ENCODE peak calls at places on chromosome 5, in five cellular contexts. One of them, this sample, is unnamed.

GRCh38 chr5:101424530-101425175 is 521.6 kb upstream of the ST8SIA4 start:
- DNase-seq in HCT116: peak
- DNase-seq in H1: no peak
- DNase-seq in HepG2: no peak
- DNase-seq in GM12878: no peak
- DNase-seq in this sample: no peak

GRCh38 chr5:162768962-162769464 is 668.4 kb upstream of the CCNG1 start:
- DNase-seq in HCT116: no peak
- DNase-seq in H1: no peak
- DNase-seq in HepG2: no peak
- DNase-seq in GM12878: peak
- DNase-seq in this sample: no peak

GRCh38 chr5:61653802-61654580 is 321.9 kb downstream of the ZSWIM6 start:
- DNase-seq in HCT116: no peak
- DNase-seq in H1: no peak
- DNase-seq in HepG2: no peak
- DNase-seq in GM12878: no peak
- DNase-seq in this sample: no peak

GRCh38 chr5:174419523-174420132 is 304.8 kb upstream of the MSX2 start:
- DNase-seq in HCT116: peak
- DNase-seq in H1: peak
- DNase-seq in HepG2: peak
- DNase-seq in GM12878: peak
- DNase-seq in this sample: peak

GRCh38 chr5:96714951-96715451 is 52.8 kb downstream of the CAST start:
- DNase-seq in HCT116: peak
- DNase-seq in H1: no peak
- DNase-seq in HepG2: peak
- DNase-seq in GM12878: no peak
- DNase-seq in this sample: peak

GRCh38 chr5:133942589-133943474 is 25.6 kb downstream of the C5orf15 start:
- DNase-seq in HCT116: no peak
- DNase-seq in H1: peak
- DNase-seq in HepG2: no peak
- DNase-seq in GM12878: no peak
- DNase-seq in this sample: no peak

GRCh38 chr5:23884405-23884804 is 377.0 kb downstream of the PRDM9 start:
- DNase-seq in HCT116: no peak
- DNase-seq in H1: no peak
- DNase-seq in HepG2: no peak
- DNase-seq in GM12878: no peak
- DNase-seq in this sample: no peak

GRCh38 chr5:137800700-137801411 is 46.7 kb upstream of the HNRNPA0 start:
- DNase-seq in HCT116: no peak
- DNase-seq in H1: no peak
- DNase-seq in HepG2: peak
- DNase-seq in GM12878: no peak
- DNase-seq in this sample: no peak

GRCh38 chr5:122144236-122144635 is 14.9 kb downstream of the ZNF474 start:
- DNase-seq in HCT116: no peak
- DNase-seq in H1: no peak
- DNase-seq in HepG2: no peak
- DNase-seq in GM12878: no peak
- DNase-seq in this sample: no peak

DNA sequence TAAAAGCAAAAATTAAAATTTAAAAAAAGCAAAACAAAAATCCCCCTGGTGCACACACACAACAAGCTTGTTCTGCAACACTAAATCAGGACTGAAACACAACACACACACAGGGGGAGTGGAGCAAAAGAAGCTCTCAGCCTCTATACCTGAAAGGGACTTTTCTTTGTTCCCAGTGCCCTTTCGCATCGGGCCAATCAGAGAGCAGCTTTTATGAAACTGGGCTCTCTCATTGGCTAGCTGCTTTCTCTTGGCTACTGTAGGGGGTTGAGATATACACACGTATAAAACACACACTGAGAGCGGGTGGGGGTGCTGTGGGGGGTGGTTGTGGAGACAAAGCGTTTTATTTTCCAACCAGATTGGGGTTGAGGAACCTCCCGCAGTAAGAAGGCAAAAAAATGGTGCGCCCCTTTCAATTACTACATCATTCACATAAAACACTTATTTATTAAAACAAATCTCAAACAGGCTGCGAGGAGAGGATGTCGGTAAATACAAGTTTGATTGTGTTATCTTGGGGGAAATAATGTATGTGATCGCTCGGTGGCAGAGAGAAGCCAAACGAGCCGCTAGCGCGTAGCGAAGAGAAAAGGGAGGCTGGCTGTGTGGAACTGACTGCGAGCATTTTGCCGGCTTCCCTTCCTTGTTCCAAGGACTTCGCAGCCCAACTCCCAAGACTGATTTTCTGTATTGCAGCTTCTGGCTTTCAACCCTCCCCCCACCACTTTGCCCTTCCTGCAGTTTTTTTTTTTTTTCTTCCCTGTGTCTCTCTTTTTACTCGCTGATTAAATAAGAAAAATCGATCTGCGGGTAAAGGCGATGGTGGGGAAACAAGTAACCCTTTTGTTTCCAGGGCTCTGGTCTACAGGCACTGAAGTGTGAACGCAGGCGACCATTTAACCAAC is 2.5 kb upstream of the ZNF608 start:
- DNase-seq in HCT116: peak
- DNase-seq in H1: peak
- DNase-seq in HepG2: peak
- DNase-seq in GM12878: peak
- DNase-seq in this sample: peak
- TF ChIP-seq ATF3 in HCT116: no peak
- TF ChIP-seq ATF3 in H1: no peak
- TF ChIP-seq ATF3 in HepG2: no peak
- TF ChIP-seq ATF3 in GM12878: no peak
- TF ChIP-seq ATF3 in this sample: no peak

GRCh38 chr5:124738751-124739559 is 7.5 kb downstream of the ZNF608 start:
- DNase-seq in HCT116: no peak
- DNase-seq in H1: no peak
- DNase-seq in HepG2: no peak
- DNase-seq in GM12878: no peak
- DNase-seq in this sample: no peak
- TF ChIP-seq CTCF in HCT116: peak
- TF ChIP-seq CTCF in H1: no peak
- TF ChIP-seq CTCF in HepG2: no peak
- TF ChIP-seq CTCF in GM12878: no peak
- TF ChIP-seq CTCF in this sample: no peak

GRCh38 chr5:161399996-161400562 is 146.4 kb downstream of the GABRB2 start:
- DNase-seq in HCT116: no peak
- DNase-seq in H1: no peak
- DNase-seq in HepG2: no peak
- DNase-seq in GM12878: no peak
- DNase-seq in this sample: no peak
- TF ChIP-seq JUND in HCT116: no peak
- TF ChIP-seq JUND in H1: no peak
- TF ChIP-seq JUND in HepG2: no peak
- TF ChIP-seq JUND in GM12878: no peak
- TF ChIP-seq JUND in this sample: no peak

GRCh38 chr5:176889321-176890280 is 9.5 kb downstream of the HK3 start:
- DNase-seq in HCT116: no peak
- DNase-seq in H1: no peak
- DNase-seq in HepG2: no peak
- DNase-seq in GM12878: no peak
- DNase-seq in this sample: no peak

GRCh38 chr5:176886336-176887251 is 12.6 kb downstream of the HK3 start:
- DNase-seq in HCT116: no peak
- DNase-seq in H1: no peak
- DNase-seq in HepG2: no peak
- DNase-seq in GM12878: no peak
- DNase-seq in this sample: no peak

GRCh38 chr5:176888865-176889165 is 10.3 kb downstream of the HK3 start:
- DNase-seq in HCT116: no peak
- DNase-seq in H1: no peak
- DNase-seq in HepG2: no peak
- DNase-seq in GM12878: no peak
- DNase-seq in this sample: no peak

GRCh38 chr5:176888016-176888864 is 10.9 kb downstream of the HK3 start:
- DNase-seq in HCT116: no peak
- DNase-seq in H1: no peak
- DNase-seq in HepG2: no peak
- DNase-seq in GM12878: no peak
- DNase-seq in this sample: no peak

DNA sequence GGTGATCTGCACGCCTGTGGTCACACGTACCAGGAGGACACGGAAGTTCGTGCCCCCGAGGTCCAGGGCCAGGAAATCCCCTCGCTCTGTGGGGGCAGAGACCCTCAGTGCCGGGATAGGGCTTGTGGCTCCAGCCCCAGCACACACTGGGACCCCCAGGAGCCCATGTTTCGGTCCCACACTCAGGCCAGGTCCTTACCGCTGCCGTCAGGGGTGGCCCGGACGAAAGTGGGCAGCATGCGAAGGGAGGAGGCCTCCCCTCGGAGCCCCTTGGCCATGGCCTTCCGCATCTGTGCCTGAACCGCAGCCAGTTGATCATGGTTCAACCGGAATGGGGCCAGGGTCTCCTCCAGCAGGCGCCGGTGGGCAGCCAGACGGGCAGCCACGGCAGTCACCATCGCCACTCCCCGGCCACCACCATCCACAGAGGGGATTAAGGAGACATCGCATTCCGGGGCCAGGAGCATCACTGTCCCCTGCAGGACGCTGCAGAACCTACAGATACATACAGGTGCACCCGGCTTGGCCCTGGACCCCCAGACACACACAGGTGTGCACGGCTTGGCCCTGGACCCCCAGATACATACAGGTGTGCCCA is 11.8 kb downstream of the HK3 start:
- DNase-seq in HCT116: no peak
- DNase-seq in H1: no peak
- DNase-seq in HepG2: no peak
- DNase-seq in GM12878: no peak
- DNase-seq in this sample: no peak
- TF ChIP-seq ATF3 in HCT116: no peak
- TF ChIP-seq ATF3 in H1: no peak
- TF ChIP-seq ATF3 in HepG2: no peak
- TF ChIP-seq ATF3 in GM12878: no peak
- TF ChIP-seq ATF3 in this sample: no peak

GRCh38 chr5:127183332-127183731 is 107.3 kb upstream of the MEGF10 start:
- DNase-seq in HCT116: no peak
- DNase-seq in H1: no peak
- DNase-seq in HepG2: no peak
- DNase-seq in GM12878: no peak
- DNase-seq in this sample: no peak
- TF ChIP-seq CTCF in HCT116: no peak
- TF ChIP-seq CTCF in H1: no peak
- TF ChIP-seq CTCF in HepG2: no peak
- TF ChIP-seq CTCF in GM12878: no peak
- TF ChIP-seq CTCF in this sample: no peak

This sample was measured in K562.